ENCODE peak calls at places on chromosomes 16 and 17, in six cellular contexts. X, U, B, O, M and E are unnamed samples.

GRCh38 chr17:50426814-50427787 is 1.1 kb downstream of the ACSF2 start:
- DNase-seq in O (no peak), M (peak), U (no peak), B (no peak), X (no peak), E (no peak)

GRCh38 chr17:935485-935884 is 44.1 kb downstream of the NXN start:
- DNase-seq in B (no peak), X (no peak), M (no peak), U (no peak), O (no peak), E (no peak)

GRCh38 chr17:38797091-38797490 is 2.3 kb downstream of the PIP4K2B start:
- DNase-seq in M (no peak), U (no peak), B (no peak), X (no peak), O (no peak), E (no peak)

GRCh38 chr17:72476134-72476533 is 355.3 kb downstream of the SOX9 start:
- DNase-seq in U (no peak), O (no peak), B (no peak), M (no peak), X (no peak), E (peak)

GRCh38 chr17:55318081-55318480 is 53.3 kb downstream of the HLF start:
- DNase-seq in O (no peak), B (no peak), M (no peak), X (no peak), U (no peak), E (no peak)

GRCh38 chr17:55794681-55795080 is 43.8 kb downstream of the PCTP start:
- DNase-seq in M (no peak), U (no peak), X (no peak), O (no peak), B (no peak), E (no peak)

GRCh38 chr17:11637796-11638195 is 39.5 kb downstream of the DNAH9 start:
- DNase-seq in O (no peak), B (peak), X (no peak), U (no peak), M (no peak), E (no peak)

GRCh38 chr17:82330322-82331239 is 3.0 kb downstream of the SECTM1 start:
- DNase-seq in U (no peak), O (no peak), X (peak), M (peak), B (no peak), E (peak)

GRCh38 chr17:40326014-40326831 is 17.2 kb downstream of the RARA start:
- DNase-seq in O (peak), B (no peak), U (no peak), M (no peak), X (peak), E (peak)

GRCh38 chr17:13460646-13461045 is 141.1 kb downstream of the HS3ST3A1 start:
- DNase-seq in X (no peak), B (no peak), O (no peak), U (no peak), M (no peak), E (no peak)

GRCh38 chr17:7855643-7856080 is 796 bp downstream of the TMEM88 start:
- DNase-seq in B (no peak), X (no peak), M (no peak), O (no peak), U (peak), E (no peak)

GRCh38 chr16:63789603-63790002 is 1332.3 kb downstream of the CDH11 start:
- DNase-seq in M (no peak), B (no peak), U (no peak), X (no peak), O (no peak), E (no peak)

GRCh38 chr17:15123593-15124590 is 141.2 kb downstream of the PMP22 start:
- DNase-seq in O (no peak), U (no peak), X (no peak), B (no peak), M (no peak), E (no peak)

GRCh38 chr16:85524630-85525463 is 88.3 kb upstream of the GSE1 start:
- DNase-seq in X (no peak), M (peak), U (no peak), B (no peak), O (peak), E (no peak)

GRCh38 chr17:9956474-9957131 is 51.5 kb upstream of the RCVRN start:
- DNase-seq in M (no peak), O (no peak), U (no peak), B (no peak), X (no peak), E (no peak)

GRCh38 chr17:27418366-27418615 is 38.0 kb upstream of the KSR1 start:
- DNase-seq in M (no peak), X (no peak), U (no peak), O (no peak), B (no peak), E (no peak)

GRCh38 chr17:79811036-79811887 is 14.4 kb upstream of the CBX8 start:
- DNase-seq in X (no peak), M (peak), U (peak), B (no peak), O (no peak), E (no peak)

GRCh38 chr16:29994613-29995329 is 646 bp downstream of the HIRIP3 start:
- DNase-seq in B (no peak), O (peak), X (no peak), U (peak), M (no peak), E (peak)

GRCh38 chr17:41082565-41083136 is 1.3 kb upstream of the KRTAP4-7 start:
- DNase-seq in M (no peak), U (no peak), B (no peak), O (no peak), X (no peak), E (no peak)

GRCh38 chr17:82772026-82772425 is 20.2 kb downstream of the TBCD start:
- DNase-seq in B (no peak), X (no peak), M (no peak), U (no peak), O (no peak), E (no peak)

GRCh38 chr17:47276868-47277267 is 23.2 kb downstream of the ITGB3 start:
- DNase-seq in M (peak), U (peak), X (no peak), B (no peak), O (peak), E (peak)

GRCh38 chr16:64823676-64824075 is 298.2 kb downstream of the CDH11 start:
- DNase-seq in O (no peak), B (no peak), M (no peak), U (no peak), X (no peak), E (no peak)

GRCh38 chr17:3867606-3868005 is 21.6 kb upstream of the NCBP3 start:
- DNase-seq in M (no peak), X (no peak), B (no peak), O (no peak), U (no peak), E (no peak)

GRCh38 chr17:3678095-3678820 is 9.6 kb downstream of the EMC6 start:
- DNase-seq in M (no peak), U (no peak), O (no peak), B (no peak), X (no peak), E (no peak)

GRCh38 chr16:72066747-72067146 is 3.7 kb downstream of the HPR start:
- DNase-seq in X (no peak), M (peak), U (no peak), O (no peak), B (no peak), E (no peak)

GRCh38 chr17:28117304-28117703 is 74.8 kb downstream of the NLK start:
- DNase-seq in M (no peak), O (no peak), U (no peak), X (no peak), B (no peak), E (no peak)

GRCh38 chr16:2213817-2214720 is 571 bp downstream of the PGP start:
- DNase-seq in U (no peak), X (no peak), O (no peak), B (no peak), M (peak), E (peak)

GRCh38 chr17:1872976-1873375 is 43.2 kb downstream of the RPA1 start:
- DNase-seq in U (no peak), X (no peak), B (no peak), M (no peak), O (no peak), E (no peak)

GRCh38 chr17:31674717-31675349 is 184.2 kb downstream of the COPRS start:
- DNase-seq in U (no peak), X (no peak), M (no peak), O (no peak), B (no peak), E (no peak)

GRCh38 chr16:12231666-12232065 is 255.1 kb downstream of the SNX29 start:
- DNase-seq in X (no peak), B (no peak), U (no peak), M (no peak), O (no peak), E (no peak)

GRCh38 chr16:27491894-27492587 is 57.7 kb downstream of the GTF3C1 start:
- DNase-seq in X (no peak), O (no peak), B (no peak), U (no peak), M (no peak), E (peak)

GRCh38 chr16:648071-648785 is 937 bp upstream of the WDR90 start:
- DNase-seq in M (peak), O (no peak), U (peak), X (peak), B (no peak), E (no peak)

GRCh38 chr17:67422887-67423286 is 45.8 kb downstream of the PITPNC1 start:
- DNase-seq in U (no peak), O (no peak), B (no peak), X (no peak), M (no peak), E (no peak)

GRCh38 chr17:31739300-31739699 is 119.7 kb downstream of the COPRS start:
- DNase-seq in U (no peak), X (no peak), B (no peak), O (no peak), M (peak), E (no peak)

GRCh38 chr16:27686926-27687325 is 137.0 kb downstream of the KATNIP start:
- DNase-seq in O (no peak), B (no peak), U (no peak), X (no peak), M (no peak), E (peak)

GRCh38 chr17:49443862-49444261 is 29.2 kb upstream of the PHB1 start:
- DNase-seq in U (no peak), O (no peak), X (no peak), M (no peak), B (no peak), E (no peak)

GRCh38 chr16:1654505-1655268 is 23.4 kb upstream of the JPT2 start:
- DNase-seq in X (no peak), U (no peak), B (no peak), O (no peak), M (no peak), E (no peak)

GRCh38 chr17:66431910-66432309 is 129.5 kb downstream of the PRKCA start:
- DNase-seq in X (no peak), O (no peak), U (no peak), B (no peak), M (no peak), E (no peak)

GRCh38 chr17:33178641-33179040 is 114.5 kb downstream of the ASIC2 start:
- DNase-seq in M (no peak), O (no peak), U (no peak), X (no peak), B (no peak), E (no peak)

DNA sequence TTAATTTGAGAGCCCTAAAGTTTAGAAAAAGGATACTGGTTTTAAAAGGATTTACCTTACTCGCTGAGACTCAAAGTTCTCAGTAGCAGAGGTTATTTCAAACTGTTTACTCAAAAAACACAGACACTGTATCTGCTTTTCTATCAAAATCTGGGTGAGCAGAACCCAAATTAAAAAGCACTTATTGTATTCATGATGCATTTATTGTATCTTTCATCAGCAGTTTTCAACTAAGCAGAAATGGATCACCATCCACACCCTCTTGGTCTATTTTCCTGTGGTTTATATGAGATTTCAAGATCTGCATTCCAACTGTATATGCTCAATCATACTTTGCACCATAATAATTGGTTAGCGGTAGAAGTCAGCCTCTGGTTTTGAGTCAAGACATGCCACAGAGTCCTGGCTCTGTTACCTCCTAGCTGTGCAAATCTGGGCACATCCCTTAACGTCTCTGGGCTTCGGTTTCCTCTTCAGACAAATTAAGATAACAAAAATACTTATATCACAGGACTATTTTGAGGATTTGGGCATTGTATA is 109.5 kb downstream of the ASIC2 start:
- DNase-seq in U (no peak), X (no peak), O (no peak), M (no peak), B (no peak), E (no peak)
- H3K27ac ChIP-seq in U (no peak), X (no peak), O (no peak), M (no peak), B (no peak), E (no peak)

GRCh38 chr17:75041656-75042280 is 5.0 kb downstream of the ATP5PD start:
- DNase-seq in U (no peak), B (no peak), X (no peak), O (no peak), M (no peak), E (no peak)
- H3K27ac ChIP-seq in U (no peak), B (no peak), X (no peak), O (no peak), M (no peak), E (no peak)

GRCh38 chr16:78289844-78290277 is 190.4 kb downstream of the WWOX start:
- DNase-seq in U (no peak), M (no peak), O (no peak), X (no peak), B (no peak), E (no peak)
- H3K27ac ChIP-seq in U (no peak), M (no peak), O (no peak), X (no peak), B (no peak), E (no peak)

GRCh38 chr17:44795421-44795820 is 34.7 kb downstream of the GJC1 start:
- DNase-seq in M (no peak), X (no peak), U (no peak), B (no peak), O (no peak), E (peak)
- H3K27ac ChIP-seq in M (no peak), X (no peak), U (no peak), B (peak), O (peak), E (no peak)

GRCh38 chr17:69757794-69758430 is 317.1 kb upstream of the KCNJ16 start:
- DNase-seq in M (no peak), X (no peak), B (no peak), O (no peak), U (no peak), E (no peak)
- H3K27ac ChIP-seq in M (no peak), X (no peak), B (no peak), O (no peak), U (no peak), E (no peak)

GRCh38 chr17:29663155-29663554 is 40.4 kb upstream of the CORO6 start:
- DNase-seq in M (peak), X (no peak), B (no peak), U (no peak), O (no peak), E (no peak)
- H3K27ac ChIP-seq in M (peak), X (no peak), B (no peak), U (no peak), O (peak), E (no peak)

GRCh38 chr17:70102531-70102930 is 27.5 kb downstream of the KCNJ16 start:
- DNase-seq in B (no peak), X (no peak), M (no peak), U (no peak), O (no peak), E (no peak)
- H3K27ac ChIP-seq in B (no peak), X (no peak), M (no peak), U (no peak), O (no peak), E (no peak)

DNA sequence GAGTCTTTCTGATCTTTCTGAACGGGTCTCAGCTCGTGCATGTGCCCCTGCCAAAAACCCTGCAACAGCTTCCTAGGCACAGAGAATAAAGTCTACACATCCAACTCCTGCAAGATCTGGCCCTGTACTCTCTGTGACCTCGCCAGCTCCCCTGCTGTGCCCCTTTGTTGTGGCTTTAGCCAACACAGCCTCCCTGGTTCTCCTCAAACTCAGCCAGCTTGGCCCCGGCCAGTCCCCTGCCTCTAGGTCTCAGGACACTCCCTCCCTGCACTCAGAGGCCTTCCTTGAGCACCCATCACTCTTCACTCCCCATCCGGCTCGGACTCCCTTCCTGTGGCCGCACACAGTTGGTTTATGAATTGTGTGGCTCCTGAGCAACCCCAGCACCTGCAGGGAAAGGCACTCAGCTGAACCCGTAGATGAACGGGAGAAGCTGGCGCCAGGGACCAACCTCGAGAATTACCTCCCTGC is 1.4 kb downstream of the CEP131 start:
- DNase-seq in X (peak), B (no peak), M (no peak), O (no peak), U (no peak), E (no peak)
- H3K27ac ChIP-seq in X (no peak), B (no peak), M (no peak), O (no peak), U (no peak), E (no peak)